ENCODE peak calls at places on chromosomes 16 and 17, in nine cellular contexts. F is A673; C is sciatic nerve; G is tibial nerve; I is stimulated activated naive B cell treated with anti-CD40 and anti-IgM and Interleukin-4, amounts not matched to agents 10 μg/mL and 1 μg/mL and 100 μg/mL, for 72 hours; J is bronchial epithelial cell; O is HuH-7.5; B is GM19239; A is prostate gland. T is an unnamed sample.

GRCh38 chr17:62824290-62825135 is 16.4 kb upstream of the MARCHF10 start:
- DNase-seq in I (no peak), G (no peak), F (no peak), O (no peak), A (no peak), B (no peak), C (no peak), J (peak), T (no peak)

GRCh38 chr17:82065638-82066303 is at the start of gene DUS1L:
- DNase-seq in G (peak), I (peak), A (no peak), O (peak), F (peak), C (peak), B (peak), J (no peak), T (peak)

GRCh38 chr16:22641030-22641671 is 130.5 kb downstream of the NPIPB5 start:
- DNase-seq in G (no peak), C (no peak), A (no peak), J (peak), F (peak), I (no peak), B (no peak), O (peak), T (no peak)

GRCh38 chr17:61294286-61294685 is 105.4 kb upstream of the TBX2 start:
- DNase-seq in O (no peak), A (no peak), B (no peak), F (no peak), J (no peak), I (no peak), G (no peak), C (no peak), T (no peak)

GRCh38 chr17:1557355-1558095 is 5.1 kb downstream of the PITPNA start:
- DNase-seq in G (no peak), I (no peak), B (no peak), C (no peak), F (no peak), O (no peak), J (no peak), A (no peak), T (peak)

GRCh38 chr17:76480676-76481075 is 13.3 kb downstream of the AANAT start:
- DNase-seq in C (no peak), J (no peak), A (no peak), G (no peak), F (no peak), O (no peak), B (no peak), I (no peak), T (peak)

GRCh38 chr17:56482229-56482628 is 111.3 kb upstream of the NOG start:
- DNase-seq in G (no peak), A (no peak), B (no peak), F (no peak), J (no peak), O (no peak), C (no peak), I (no peak), T (no peak)

GRCh38 chr17:66306413-66306812 is 4.0 kb downstream of the PRKCA start:
- DNase-seq in O (no peak), C (no peak), F (no peak), A (no peak), I (no peak), B (no peak), J (peak), G (no peak), T (no peak)

GRCh38 chr17:36463916-36464764 is 22.3 kb upstream of the ZNHIT3 start:
- DNase-seq in O (peak), J (peak), G (no peak), I (peak), F (peak), C (no peak), A (peak), B (peak), T (peak)

GRCh38 chr16:67530013-67530939 is 1.6 kb downstream of the RIPOR1 start:
- DNase-seq in O (peak), C (peak), I (peak), A (peak), F (no peak), J (no peak), G (peak), B (no peak), T (peak)

GRCh38 chr16:31129568-31130335 is 5.8 kb downstream of the PRSS8 start:
- DNase-seq in I (no peak), C (no peak), F (no peak), O (no peak), G (no peak), A (peak), J (no peak), B (no peak), T (peak)

GRCh38 chr16:88810166-88810867 is 1.4 kb downstream of the APRT start:
- DNase-seq in G (no peak), B (no peak), F (peak), A (no peak), I (no peak), C (no peak), O (no peak), J (no peak), T (no peak)

GRCh38 chr17:37168731-37169353 is 206.9 kb upstream of the C17orf78 start:
- DNase-seq in G (no peak), O (no peak), B (no peak), I (no peak), F (no peak), J (no peak), C (no peak), A (no peak), T (no peak)

T was measured in posterior vena cava.